ENCODE peak calls at places on chromosomes 4 and X, in five cellular contexts. V, I, C, K and U are unnamed samples.

GRCh38 chr4:17063870-17064269 is 165.4 kb upstream of the LDB2 start:
- DNase-seq in C (no peak), K (no peak), V (no peak), I (no peak), U (no peak)

GRCh38 chrX:111869639-111870034 is 6.3 kb upstream of the TRPC5OS start:
- DNase-seq in V (no peak), I (no peak), C (peak; percentile 17), K (peak; percentile 37), U (peak; percentile 24)

GRCh38 chrX:6505960-6506359 is 29.0 kb downstream of the VCX3A start:
- DNase-seq in V (no peak), C (no peak), K (no peak), I (no peak), U (no peak)

GRCh38 chr4:180635276-180635675 is 1607.9 kb upstream of the TENM3 start:
- DNase-seq in I (no peak), K (no peak), V (no peak), C (no peak), U (no peak)

GRCh38 chr4:174265917-174266316 is 17.6 kb downstream of the FBXO8 start:
- DNase-seq in C (no peak), V (no peak), I (no peak), K (no peak), U (no peak)

GRCh38 chr4:41693629-41694028 is 54.9 kb downstream of the PHOX2B start:
- DNase-seq in I (no peak), C (no peak), V (no peak), K (peak; percentile 54), U (no peak)

GRCh38 chrX:9745417-9746115 is 20.1 kb downstream of the GPR143 start:
- DNase-seq in V (no peak), C (no peak), K (peak; percentile 48), I (no peak), U (no peak)

GRCh38 chr4:52951016-52951415 is 88.9 kb downstream of the RASL11B start:
- DNase-seq in V (no peak), K (no peak), C (no peak), I (no peak), U (no peak)

GRCh38 chr4:16123356-16124084 is 39.7 kb upstream of the PROM1 start:
- DNase-seq in V (no peak), I (no peak), C (peak; percentile 80), K (no peak), U (no peak)

GRCh38 chr4:169058312-169058711 is 48.3 kb upstream of the CBR4 start:
- DNase-seq in I (no peak), K (no peak), C (no peak), V (no peak), U (no peak)

GRCh38 chr4:101306225-101306624 is 41.1 kb downstream of the PPP3CA start:
- DNase-seq in V (no peak), K (peak; percentile 48), C (peak; percentile 66), I (no peak), U (no peak)

GRCh38 chr4:32485976-32486375 is 1765.8 kb downstream of the PCDH7 start:
- DNase-seq in V (no peak), C (no peak), K (no peak), I (no peak), U (no peak)

GRCh38 chr4:163902417-163902816 is 407.9 kb downstream of the TMA16 start:
- DNase-seq in K (no peak), I (no peak), C (no peak), V (no peak), U (no peak)

GRCh38 chr4:109043286-109043685 is 259.2 kb downstream of the COL25A1 start:
- DNase-seq in V (no peak), K (no peak), C (no peak), I (no peak), U (no peak)

GRCh38 chrX:39640866-39641265 is 456.9 kb downstream of the BCOR start:
- DNase-seq in C (no peak), I (no peak), V (no peak), K (no peak), U (no peak)

GRCh38 chrX:103674531-103675454 is 11.7 kb downstream of the MORF4L2 start:
- DNase-seq in C (no peak), K (no peak), I (no peak), V (no peak), U (no peak)

GRCh38 chr4:8350841-8351461 is 81.4 kb downstream of the HTRA3 start:
- DNase-seq in C (no peak), K (no peak), V (no peak), I (peak; percentile 10), U (no peak)

GRCh38 chr4:8201341-8201781 is 2.3 kb downstream of the SH3TC1 start:
- DNase-seq in I (no peak), C (no peak), K (no peak), V (no peak), U (no peak)

GRCh38 chr4:139958738-139959096 is 195.3 kb downstream of the MAML3 start:
- DNase-seq in C (no peak), K (no peak), I (no peak), V (no peak), U (no peak)

GRCh38 chrX:40531056-40531826 is 49.5 kb upstream of the ATP6AP2 start:
- DNase-seq in C (no peak), V (no peak), I (no peak), K (peak; percentile 9), U (no peak)

GRCh38 chr4:4867745-4868505 is 8.5 kb downstream of the MSX1 start:
- DNase-seq in I (no peak), V (no peak), K (no peak), C (no peak), U (no peak)

GRCh38 chr4:24736066-24736465 is 59.3 kb upstream of the SOD3 start:
- DNase-seq in C (no peak), V (no peak), I (no peak), K (peak; percentile 48), U (no peak)

GRCh38 chr4:102451266-102451665 is 49.9 kb upstream of the NFKB1 start:
- DNase-seq in C (no peak), K (no peak), V (no peak), I (no peak), U (no peak)

GRCh38 chr4:98092833-98093439 is 50.3 kb downstream of the STPG2 start:
- DNase-seq in C (no peak), K (peak; percentile 52), V (no peak), I (no peak), U (no peak)

GRCh38 chrX:87299563-87300160 is 217.9 kb upstream of the KLHL4 start:
- DNase-seq in K (peak; percentile 11), I (no peak), C (no peak), V (no peak), U (no peak)

GRCh38 chrX:10677490-10677889 is 57.1 kb upstream of the MID1 start:
- DNase-seq in C (no peak), I (peak; percentile 25), V (no peak), K (no peak), U (no peak)

GRCh38 chrX:9797961-9798360 is 11.7 kb downstream of the SHROOM2 start:
- DNase-seq in I (no peak), V (no peak), C (no peak), K (no peak), U (no peak)

GRCh38 chrX:56762707-56763555 is 33.9 kb downstream of the NBDY start:
- DNase-seq in K (no peak), V (no peak), I (no peak), C (no peak), U (no peak)

GRCh38 chrX:56762220-56762619 is 33.2 kb downstream of the NBDY start:
- DNase-seq in V (no peak), C (no peak), I (no peak), K (no peak), U (no peak)

GRCh38 chrX:56764153-56764974 is 35.3 kb downstream of the NBDY start:
- DNase-seq in C (peak; percentile 76), K (peak; percentile 34), I (peak; percentile 26), V (peak; percentile 42), U (no peak)

GRCh38 chrX:56764975-56765791 is 36.1 kb downstream of the NBDY start:
- DNase-seq in K (no peak), V (no peak), I (no peak), C (peak; percentile 34), U (no peak)

DNA sequence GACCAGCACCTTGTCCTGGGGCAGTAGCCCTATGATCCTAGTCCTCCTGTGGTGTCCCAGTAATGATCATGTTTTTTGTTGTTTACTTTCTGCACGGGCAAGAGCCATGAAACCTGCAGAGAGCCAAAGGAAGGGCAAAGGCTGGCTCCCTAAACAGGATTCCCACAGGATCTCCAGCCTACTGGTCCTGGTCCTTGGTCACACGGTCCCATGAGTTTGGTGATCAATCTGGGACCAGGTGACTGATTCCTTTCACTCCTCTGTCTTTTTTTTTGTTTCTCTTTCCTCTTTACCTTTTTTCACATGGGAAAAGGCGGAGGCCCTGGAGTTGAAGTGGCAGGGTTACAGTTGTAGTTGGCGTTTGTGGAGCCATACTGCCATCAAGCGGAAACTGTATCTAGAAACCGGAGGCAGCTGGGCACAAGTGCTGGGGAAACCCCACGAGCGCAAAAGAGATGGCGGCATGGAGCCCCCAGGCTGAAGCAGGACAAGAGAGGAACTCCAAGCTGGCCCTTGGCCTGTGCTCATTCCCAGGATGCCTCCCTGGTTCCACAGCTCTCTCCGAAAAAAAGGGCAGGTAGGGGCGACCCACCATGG is 34.6 kb downstream of the NBDY start:
- DNase-seq in V (no peak), I (no peak), C (peak; percentile 83), K (no peak), U (no peak)
- TF ChIP-seq CTCF in V (no peak), I (no peak), C (peak; percentile 24), K (no peak), U (no peak)

DNA sequence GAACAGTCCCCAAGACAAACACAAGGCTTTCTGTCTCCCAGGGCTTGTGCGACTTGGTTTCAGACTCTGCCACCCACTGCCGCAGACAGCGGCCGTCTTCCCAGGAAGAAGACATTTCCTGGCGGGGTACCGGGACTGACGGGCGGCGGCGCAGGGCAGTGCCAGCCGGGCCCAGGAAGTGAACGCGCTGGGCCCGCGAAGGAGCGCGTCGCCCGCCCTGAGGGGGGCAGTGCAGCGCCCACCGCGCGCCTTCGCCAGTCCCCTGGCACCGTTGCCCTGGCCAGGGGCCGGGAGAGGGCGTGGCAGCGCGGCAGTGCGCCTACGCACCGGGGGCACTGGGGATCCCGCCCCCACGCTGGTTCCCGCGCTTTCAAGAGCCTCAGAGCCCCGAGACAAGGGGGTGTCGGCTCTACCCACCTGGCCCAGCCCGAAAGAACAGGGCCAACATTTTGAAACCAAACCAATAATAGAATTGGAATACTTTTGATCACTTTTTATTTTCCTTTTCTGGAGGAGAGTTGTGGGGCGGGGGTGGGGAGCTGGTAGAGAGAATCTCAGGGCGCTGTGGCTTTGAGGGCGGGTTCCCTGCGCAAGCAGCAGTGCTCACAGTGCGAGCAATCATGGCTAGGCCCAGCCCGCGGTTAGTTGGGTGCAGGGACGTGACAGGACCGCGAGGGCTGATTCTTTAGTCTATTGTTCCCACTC is 23.6 kb upstream of the APLN start:
- DNase-seq in V (peak; percentile 38), C (peak; percentile 20), I (no peak), K (no peak), U (no peak)
- TF ChIP-seq CTCF in V (peak; percentile 37), C (no peak), I (no peak), K (peak; percentile 25), U (no peak)

GRCh38 chrX:71999535-71999934 is 88.9 kb downstream of the NHSL2 start:
- DNase-seq in K (no peak), V (no peak), C (no peak), I (no peak), U (no peak)
- TF ChIP-seq CTCF in K (no peak), V (no peak), C (no peak), I (no peak), U (no peak)

DNA sequence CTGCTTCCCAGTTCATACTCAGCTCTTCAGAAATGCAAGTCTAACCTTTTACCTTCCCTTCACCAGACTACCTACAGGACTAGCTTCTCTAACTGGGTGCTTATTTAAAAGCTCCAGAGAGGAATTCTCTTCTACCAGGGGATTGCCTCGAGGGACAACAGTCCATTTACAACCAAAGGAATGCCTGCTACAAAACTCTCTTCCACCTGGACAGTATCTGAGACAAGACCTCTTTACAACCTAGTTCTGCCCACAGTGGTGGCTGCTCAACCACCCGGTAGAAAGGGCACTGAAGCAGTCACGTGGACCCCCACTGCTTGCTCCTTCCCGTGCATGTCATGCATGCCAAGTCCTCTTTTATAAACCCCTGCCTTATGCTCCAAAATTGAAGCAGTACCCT is 158.1 kb upstream of the ANXA10 start:
- DNase-seq in K (no peak), I (no peak), V (no peak), C (no peak), U (no peak)
- TF ChIP-seq CTCF in K (no peak), I (no peak), V (no peak), C (no peak), U (no peak)